ENCODE peak calls at places on chromosome X, in eight cellular contexts. A is A549, E is stomach, I is colonic mucosa, L is lower lobe of right lung, J is upper lobe of right lung, H is fibroblast of lung, K is heart left ventricle. B is an unnamed sample.

GRCh38 chrX:39600222-39600621 is 497.5 kb downstream of the BCOR start:
- DNase-seq in E (no peak), I (no peak), L (no peak), K (no peak), H (no peak), J (no peak), A (no peak), B (peak; percentile 53)

GRCh38 chrX:150361777-150362351 is 1.3 kb upstream of the MAMLD1 start:
- DNase-seq in J (no peak), L (peak; percentile 39), K (no peak), H (peak; percentile 50), A (peak; percentile 28), I (no peak), E (no peak), B (peak; percentile 73)

GRCh38 chrX:46953597-46953996 is 41.4 kb downstream of the JADE3 start:
- DNase-seq in L (no peak), K (no peak), H (no peak), E (no peak), A (peak; percentile 24), I (peak; percentile 23), J (no peak), B (no peak)

GRCh38 chrX:14095702-14096101 is 66.0 kb upstream of the GEMIN8 start:
- DNase-seq in I (peak; percentile 22), K (no peak), H (peak; percentile 32), L (no peak), J (no peak), E (peak; percentile 28), A (peak; percentile 41), B (no peak)

GRCh38 chrX:42415636-42416035 is 362.3 kb downstream of the PPP1R2C start:
- DNase-seq in J (no peak), I (no peak), L (no peak), H (no peak), K (no peak), A (no peak), E (no peak), B (no peak)

GRCh38 chrX:28787206-28787605 is 200.0 kb downstream of the IL1RAPL1 start:
- DNase-seq in A (peak; percentile 10), I (no peak), L (no peak), H (peak; percentile 86), E (no peak), K (no peak), J (no peak), B (no peak)

GRCh38 chrX:7926914-7927258 is 327 bp downstream of the PNPLA4 start:
- DNase-seq in A (no peak), E (no peak), I (no peak), J (no peak), K (no peak), H (no peak), L (no peak), B (no peak)

GRCh38 chrX:55908685-55909212 is 191.2 kb downstream of the RRAGB start:
- DNase-seq in J (peak; percentile 30), E (no peak), K (no peak), A (peak; percentile 12), L (no peak), H (peak; percentile 1), I (peak; percentile 63), B (no peak)

GRCh38 chrX:9535101-9535500 is 70.2 kb downstream of the TBL1X start:
- DNase-seq in L (no peak), E (no peak), H (no peak), I (no peak), A (no peak), K (no peak), J (no peak), B (no peak)

GRCh38 chrX:83186632-83187031 is 321.5 kb upstream of the POU3F4 start:
- DNase-seq in L (no peak), K (no peak), A (no peak), E (no peak), I (no peak), J (peak; percentile 40), H (no peak), B (no peak)

GRCh38 chrX:51834076-51834475 is 59.3 kb upstream of the MAGED1 start:
- DNase-seq in K (no peak), H (no peak), E (no peak), I (peak; percentile 28), J (no peak), L (no peak), A (no peak), B (no peak)

GRCh38 chrX:19795289-19795688 is 92.1 kb downstream of the SH3KBP1 start:
- DNase-seq in L (no peak), E (no peak), A (no peak), I (no peak), J (no peak), K (no peak), H (no peak), B (no peak)

GRCh38 chrX:54076903-54077302 is 32.6 kb upstream of the PHF8 start:
- DNase-seq in J (no peak), E (no peak), K (no peak), I (no peak), A (peak; percentile 9), H (peak; percentile 35), L (no peak), B (no peak)

GRCh38 chrX:10566726-10567097 is 53.7 kb downstream of the MID1 start:
- DNase-seq in I (no peak), L (no peak), A (peak; percentile 65), J (no peak), H (no peak), K (no peak), E (no peak), B (no peak)

GRCh38 chrX:53695901-53696300 is 9.4 kb upstream of the HUWE1 start:
- DNase-seq in J (no peak), H (no peak), E (no peak), K (no peak), A (no peak), I (no peak), L (no peak), B (no peak)

GRCh38 chrX:17425151-17425550 is 50.2 kb downstream of the NHS start:
- DNase-seq in H (peak; percentile 63), A (no peak), I (no peak), J (no peak), E (no peak), L (no peak), K (no peak), B (no peak)

GRCh38 chrX:51144828-51145442 is 187.7 kb upstream of the NUDT10 start:
- DNase-seq in H (peak; percentile 14), A (peak; percentile 40), E (no peak), J (no peak), I (peak; percentile 41), K (no peak), L (no peak), B (peak; percentile 32)

GRCh38 chrX:100083146-100083715 is 326.8 kb downstream of the PCDH19 start:
- DNase-seq in J (no peak), E (no peak), I (no peak), H (no peak), K (no peak), L (no peak), A (no peak), B (no peak)

GRCh38 chrX:123626962-123627361 is 105.9 kb downstream of the THOC2 start:
- DNase-seq in L (no peak), K (no peak), A (no peak), E (no peak), I (no peak), H (peak; percentile 87), J (no peak), B (no peak)

GRCh38 chrX:108165349-108166111 is 74.0 kb downstream of the ATG4A start:
- DNase-seq in K (no peak), E (peak; percentile 32), A (peak; percentile 54), L (no peak), I (no peak), J (no peak), H (peak; percentile 40), B (no peak)
- TF ChIP-seq CTCF in K (no peak), E (no peak), A (peak; percentile 45), L (peak; percentile 9), I (no peak), J (peak; percentile 8), H (peak; percentile 37), B (peak; percentile 61)

GRCh38 chrX:13001961-13002671 is 27.2 kb downstream of the TMSB4X start:
- DNase-seq in J (no peak), E (no peak), A (no peak), L (no peak), I (no peak), H (peak; percentile 32), K (no peak), B (no peak)
- H3K4me1 ChIP-seq in J (peaks cover 16% of the 10 kb centered on the region), E (peaks cover 28% of the 10 kb centered on the region), A (peaks cover 74% of the 10 kb centered on the region), L (peaks cover 41% of the 10 kb centered on the region), I (peaks cover 9% of the 10 kb centered on the region), H (no peaks in the 10 kb centered on the region), K (peaks cover 10% of the 10 kb centered on the region), B (peaks cover 40% of the 10 kb centered on the region)

DNA sequence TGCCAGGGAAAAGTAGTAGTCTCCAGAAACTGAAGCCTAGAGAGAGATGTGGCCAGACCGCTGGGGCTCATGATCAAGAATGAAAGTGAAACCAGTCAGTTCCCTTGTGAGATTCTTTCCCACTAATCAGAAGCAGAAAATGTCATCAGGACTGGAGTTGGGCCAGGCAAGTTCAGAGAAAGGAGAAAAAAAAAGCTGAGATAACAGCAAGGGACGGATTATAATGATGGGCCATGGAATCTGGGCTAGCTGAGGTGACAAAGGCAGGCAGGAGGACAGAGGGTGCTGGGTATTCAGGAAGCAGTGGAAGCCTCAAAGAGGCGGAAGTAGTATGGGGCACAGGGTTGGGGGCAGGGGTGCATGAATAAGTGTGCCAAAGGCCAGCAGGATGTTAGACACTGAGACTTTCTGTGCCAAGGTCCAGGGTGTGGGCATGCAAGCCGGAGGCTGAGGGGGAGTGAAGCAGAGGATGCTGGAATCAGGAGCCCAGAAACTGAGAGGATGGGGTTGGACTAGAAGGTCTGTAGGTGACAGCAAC is 2.5 kb downstream of the CXorf38 start:
- DNase-seq in E (peak; percentile 59), K (peak; percentile 62), I (peak; percentile 80), A (peak; percentile 6), L (peak; percentile 57), H (peak; percentile 67), J (peak; percentile 67), B (peak; percentile 94)
- TF ChIP-seq CTCF in E (no peak), K (no peak), I (no peak), A (no peak), L (no peak), H (no peak), J (no peak), B (no peak)

GRCh38 chrX:130095249-130095648 is 15.0 kb downstream of the ELF4 start:
- DNase-seq in L (no peak), J (no peak), E (no peak), K (no peak), A (no peak), H (no peak), I (no peak), B (peak; percentile 58)
- H3K4me1 ChIP-seq in L (peaks cover 31% of the 10 kb centered on the region), J (peaks cover 32% of the 10 kb centered on the region), E (peaks cover 45% of the 10 kb centered on the region), K (peaks cover 14% of the 10 kb centered on the region), A (peaks cover 21% of the 10 kb centered on the region), H (peaks cover 2% of the 10 kb centered on the region), I (no peaks in the 10 kb centered on the region), B (peaks cover 12% of the 10 kb centered on the region)